ENCODE peak calls at places on chromosomes 3 and 15, in four cellular contexts. A is pancreas; W is adrenal gland; C is activated CD8-positive, alpha-beta T cell treated with anti-CD3 and anti-CD28 coated beads for 36 hours. P is an unnamed sample.

GRCh38 chr3:12644297-12644937 is 19.5 kb downstream of the RAF1 start:
- DNase-seq in W (no peak), C (no peak), A (no peak), P (no peak)

GRCh38 chr3:12729313-12729676 is 29.8 kb downstream of the TMEM40 start:
- DNase-seq in C (no peak), W (no peak), A (no peak), P (no peak)

GRCh38 chr3:15845475-15845874 is 47.7 kb upstream of the ANKRD28 start:
- DNase-seq in A (no peak), C (no peak), W (no peak), P (no peak)

GRCh38 chr15:29275855-29276254 is 6.2 kb upstream of the NSMCE3 start:
- DNase-seq in A (no peak), C (no peak), W (no peak), P (no peak)

GRCh38 chr3:197117107-197117506 is 87.5 kb upstream of the MELTF start:
- DNase-seq in C (no peak), W (no peak), A (no peak), P (no peak)

GRCh38 chr3:123385072-123385471 is 63.8 kb downstream of the ADCY5 start:
- DNase-seq in W (no peak), C (no peak), A (no peak), P (no peak)

GRCh38 chr15:50148362-50148963 is 29.4 kb upstream of the ATP8B4 start:
- DNase-seq in C (no peak), A (no peak), W (no peak), P (no peak)

GRCh38 chr15:94324835-94325767 is 93.7 kb downstream of the MCTP2 start:
- DNase-seq in A (no peak), C (peak; percentile 62), W (no peak), P (no peak)

GRCh38 chr15:33699145-33699544 is 269.2 kb upstream of the CHRM5 start:
- DNase-seq in C (no peak), W (no peak), A (no peak), P (no peak)

GRCh38 chr3:53038679-53039375 is 7.0 kb downstream of the SFMBT1 start:
- DNase-seq in W (no peak), C (no peak), A (no peak), P (no peak)

GRCh38 chr15:90232941-90233700 is 620 bp downstream of the CIB1 start:
- DNase-seq in W (peak; percentile 69), C (peak; percentile 68), A (peak; percentile 85), P (peak; percentile 65)

GRCh38 chr15:37109952-37110630 is 9.7 kb upstream of the MEIS2 start:
- DNase-seq in A (peak; percentile 20), C (no peak), W (peak; percentile 68), P (no peak)

GRCh38 chr3:191330309-191330712 is at the start of gene UTS2B:
- DNase-seq in W (no peak), A (peak; percentile 17), C (no peak), P (no peak)

GRCh38 chr15:90592144-90592887 is 62.6 kb downstream of the CRTC3 start:
- DNase-seq in A (no peak), W (no peak), C (no peak), P (no peak)

GRCh38 chr3:79006077-79006476 is 761.7 kb downstream of the ROBO1 start:
- DNase-seq in A (no peak), C (no peak), W (no peak), P (no peak)

GRCh38 chr3:147378186-147378503 is 28.2 kb downstream of the ZIC4 start:
- DNase-seq in W (no peak), A (no peak), C (no peak), P (no peak)

GRCh38 chr3:152197451-152197850 is 71.3 kb upstream of the MBNL1 start:
- DNase-seq in C (no peak), W (no peak), A (no peak), P (no peak)

GRCh38 chr15:88131937-88132336 is 124.6 kb downstream of the NTRK3 start:
- DNase-seq in A (no peak), W (no peak), C (peak; percentile 1), P (no peak)

GRCh38 chr3:8518138-8518537 is 16.5 kb downstream of the LMCD1 start:
- DNase-seq in A (no peak), W (no peak), C (no peak), P (no peak)

GRCh38 chr3:172061724-172062184 is 22.4 kb downstream of the FNDC3B start:
- DNase-seq in W (no peak), C (no peak), A (no peak), P (peak; percentile 50)

GRCh38 chr3:102485701-102486100 is 50.9 kb downstream of the ZPLD1 start:
- DNase-seq in W (no peak), A (no peak), C (no peak), P (no peak)

GRCh38 chr3:83567935-83568334 is 1390.9 kb upstream of the CADM2 start:
- DNase-seq in A (no peak), W (no peak), C (no peak), P (no peak)

GRCh38 chr3:46674031-46674592 is 19.4 kb downstream of the ALS2CL start:
- DNase-seq in C (no peak), A (peak; percentile 8), W (no peak), P (no peak)
- TF ChIP-seq CTCF in C (no peak), A (no peak), W (no peak), P (no peak)

DNA sequence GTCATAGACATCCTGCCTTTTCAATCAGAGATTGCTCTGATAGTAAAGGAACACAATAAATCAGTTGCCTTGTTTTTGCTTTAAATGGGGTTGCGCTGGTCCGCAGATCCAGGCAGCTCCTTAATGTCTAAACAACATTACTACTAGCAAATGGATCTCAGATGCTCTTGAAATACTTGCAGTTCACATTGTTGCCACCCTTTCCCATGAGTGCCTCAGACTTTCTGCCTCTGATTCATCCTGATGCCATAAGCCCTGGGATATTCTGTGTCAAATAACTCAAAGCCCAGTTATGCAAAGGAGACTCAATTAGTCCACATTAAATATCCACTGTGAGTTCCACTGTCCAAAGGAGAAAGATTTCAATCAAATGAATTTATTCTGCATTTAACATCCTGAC is 196.7 kb downstream of the PLCH1 start:
- DNase-seq in A (no peak), C (no peak), W (no peak), P (no peak)
- TF ChIP-seq CTCF in A (no peak), C (no peak), W (no peak), P (no peak)

DNA sequence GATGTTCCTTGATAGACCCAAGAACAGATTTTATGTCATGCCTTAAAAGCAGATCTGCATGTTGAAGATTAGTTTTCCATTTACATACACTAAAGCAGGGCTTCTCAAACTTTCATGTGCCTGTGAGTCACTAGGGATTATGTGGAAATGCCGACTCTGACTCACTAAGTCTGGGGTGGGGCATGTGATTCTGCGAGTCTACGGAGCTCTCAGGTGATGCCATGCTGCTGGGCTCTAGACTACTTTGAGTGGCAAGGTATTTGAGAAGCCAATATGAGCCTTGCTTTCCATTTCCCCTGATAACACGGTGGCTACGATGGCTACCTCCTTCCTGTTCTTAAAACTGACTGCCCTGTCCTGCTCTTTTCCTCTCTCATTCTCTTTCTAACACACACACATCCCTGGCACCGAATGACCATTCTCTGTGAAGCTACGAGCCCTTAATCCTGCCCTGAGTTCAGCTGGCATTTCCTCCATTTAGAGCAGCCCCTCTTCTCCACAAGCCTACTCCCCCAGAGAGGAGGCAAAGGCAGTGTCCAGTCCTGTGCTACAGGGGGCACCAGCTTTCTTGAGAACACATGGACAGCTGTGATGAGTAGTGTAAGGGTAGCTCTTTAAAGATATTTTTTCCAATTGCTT is 39.7 kb upstream of the PYGO1 start:
- DNase-seq in A (no peak), W (peak; percentile 59), C (no peak), P (no peak)
- TF ChIP-seq CTCF in A (no peak), W (no peak), C (no peak), P (no peak)

GRCh38 chr3:25292604-25293003 is 135.5 kb upstream of the RARB start:
- DNase-seq in W (no peak), C (no peak), A (no peak), P (no peak)

GRCh38 chr3:25294406-25294805 is 133.7 kb upstream of the RARB start:
- DNase-seq in A (no peak), C (no peak), W (no peak), P (no peak)

GRCh38 chr3:25293736-25294135 is 134.3 kb upstream of the RARB start:
- DNase-seq in A (no peak), W (no peak), C (no peak), P (no peak)

GRCh38 chr3:25300141-25300540 is 127.9 kb upstream of the RARB start:
- DNase-seq in W (no peak), A (no peak), C (no peak), P (no peak)

GRCh38 chr3:25297667-25298585 is 130.1 kb upstream of the RARB start:
- DNase-seq in C (no peak), A (no peak), W (no peak), P (no peak)
- TF ChIP-seq CTCF in C (no peak), A (no peak), W (no peak), P (no peak)

GRCh38 chr3:43748179-43748578 is 57.4 kb downstream of the ABHD5 start:
- DNase-seq in W (no peak), C (no peak), A (no peak), P (no peak)

GRCh38 chr3:43747641-43748040 is 56.9 kb downstream of the ABHD5 start:
- DNase-seq in W (no peak), A (no peak), C (no peak), P (no peak)

GRCh38 chr3:43738305-43738704 is 47.6 kb downstream of the ABHD5 start:
- DNase-seq in C (no peak), W (no peak), A (no peak), P (no peak)

GRCh38 chr3:43737001-43737440 is 46.3 kb downstream of the ABHD5 start:
- DNase-seq in A (no peak), W (no peak), C (no peak), P (no peak)

GRCh38 chr3:43742935-43743334 is 52.2 kb downstream of the ABHD5 start:
- DNase-seq in C (no peak), W (no peak), A (no peak), P (no peak)
- TF ChIP-seq CTCF in C (no peak), W (no peak), A (no peak), P (no peak)

DNA sequence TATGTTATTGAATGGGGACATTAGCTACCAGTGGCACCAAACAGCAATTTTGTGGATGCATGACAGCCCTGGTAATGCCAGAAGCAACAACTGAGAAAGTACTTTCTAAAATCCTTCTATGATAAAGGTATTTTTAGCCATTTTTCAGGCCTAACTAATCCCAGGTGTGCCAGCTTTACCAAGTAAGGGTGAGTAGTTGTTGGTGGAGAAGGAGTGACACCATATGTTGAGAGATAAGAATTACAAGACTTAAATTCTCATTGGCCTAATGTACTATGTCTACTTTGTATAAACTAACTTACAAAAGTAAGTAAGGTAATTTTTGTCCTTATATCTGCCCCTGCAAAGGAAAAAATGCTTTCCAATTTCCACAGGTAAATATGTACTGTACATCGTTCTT is 4.1 kb upstream of the COX17 start:
- DNase-seq in C (no peak), A (no peak), W (no peak), P (peak; percentile 44)
- TF ChIP-seq CTCF in C (peak; percentile 46), A (no peak), W (no peak), P (no peak)

P was measured in GM20000.